ENCODE peak calls at places on chromosomes 13 and 19, in four cellular contexts. M is HEK293T, U is OCI-M1, H is T-helper 9 cell. W is an unnamed sample.

GRCh38 chr13:100214886-100215285 is 126.0 kb downstream of the PCCA start:
- DNase-seq in U (no peak), M (no peak), H (no peak), W (no peak)

GRCh38 chr13:83057119-83057518 is 825.2 kb downstream of the SLITRK1 start:
- DNase-seq in H (no peak), U (no peak), M (no peak), W (no peak)

GRCh38 chr13:102914629-102914935 is 68.8 kb downstream of the ERCC5 start:
- DNase-seq in H (no peak), U (no peak), M (no peak), W (no peak)

GRCh38 chr19:47512183-47512947 is 2.5 kb downstream of the NAPA start:
- DNase-seq in U (peak), M (no peak), H (no peak), W (peak)

GRCh38 chr13:36919833-36920611 is at the start of gene SMAD9:
- DNase-seq in H (no peak), M (peak), U (peak), W (peak)

GRCh38 chr19:10115392-10116084 is 4.0 kb downstream of the P2RY11 start:
- DNase-seq in M (no peak), U (no peak), H (no peak), W (no peak)

GRCh38 chr13:47233734-47234133 is 336.9 kb upstream of the HTR2A start:
- DNase-seq in M (no peak), H (no peak), U (no peak), W (no peak)

GRCh38 chr13:51770160-51770559 is 33.8 kb downstream of the DHRS12 start:
- DNase-seq in H (no peak), M (no peak), U (no peak), W (no peak)

GRCh38 chr13:32116210-32116609 is 84.6 kb downstream of the FRY start:
- DNase-seq in M (no peak), U (peak), H (no peak), W (peak)

GRCh38 chr13:52615817-52616216 is 26.4 kb upstream of the HNRNPA1L2 start:
- DNase-seq in M (peak), U (peak), H (no peak), W (peak)

GRCh38 chr19:29384676-29385075 is 141.1 kb upstream of the VSTM2B start:
- DNase-seq in U (no peak), M (no peak), H (no peak), W (no peak)

GRCh38 chr19:6720369-6721112 is at the start of gene C3:
- DNase-seq in H (no peak), U (peak), M (no peak), W (peak)

GRCh38 chr19:48616041-48616436 is 1.2 kb upstream of the FAM83E start:
- DNase-seq in H (no peak), M (no peak), U (no peak), W (no peak)